ENCODE peak calls at places on chromosome 17, in nine cellular contexts. H, V, X, M, U, Q, B, J and R are unnamed samples.

GRCh38 chr17:49508891-49509587 is 13.9 kb downstream of the NGFR start:
- DNase-seq in B (no peak), H (no peak), J (no peak), M (no peak), X (no peak), Q (no peak), U (no peak), V (no peak), R (no peak)

GRCh38 chr17:78990349-78991016 is 10.8 kb upstream of the LGALS3BP start:
- DNase-seq in U (no peak), M (no peak), Q (no peak), V (peak), B (no peak), J (no peak), X (no peak), H (peak), R (no peak)

GRCh38 chr17:80071116-80071980 is 30.0 kb upstream of the GAA start:
- DNase-seq in B (no peak), X (peak), M (no peak), H (peak), U (no peak), J (no peak), Q (no peak), V (peak), R (no peak)

GRCh38 chr17:51860934-51861561 is 297.5 kb downstream of the CA10 start:
- DNase-seq in U (peak), H (peak), X (peak), M (peak), B (peak), Q (no peak), V (no peak), J (peak), R (no peak)

GRCh38 chr17:61551255-61551742 is 39.7 kb downstream of the NACA2 start:
- DNase-seq in H (no peak), M (peak), U (peak), V (no peak), J (peak), Q (no peak), B (peak), X (peak), R (peak)

GRCh38 chr17:47694018-47694817 is at the start of gene TBKBP1:
- DNase-seq in J (peak), H (peak), X (peak), V (peak), M (peak), U (peak), Q (no peak), B (peak), R (peak)

GRCh38 chr17:78766743-78767294 is 15.3 kb downstream of the CYTH1 start:
- DNase-seq in Q (no peak), J (no peak), B (no peak), V (peak), U (no peak), H (no peak), M (no peak), X (no peak), R (no peak)

GRCh38 chr17:28745052-28745776 is 1.4 kb downstream of the TRAF4 start:
- DNase-seq in B (no peak), M (peak), V (peak), U (peak), H (peak), J (peak), X (peak), Q (peak), R (no peak)

GRCh38 chr17:62165378-62165722 is 100.3 kb upstream of the MED13 start:
- DNase-seq in M (no peak), B (no peak), X (no peak), V (no peak), H (peak), Q (no peak), J (no peak), U (no peak), R (no peak)

GRCh38 chr17:15287533-15288267 is 22.6 kb upstream of the PMP22 start:
- DNase-seq in X (no peak), U (no peak), Q (no peak), M (no peak), B (no peak), H (no peak), J (no peak), V (peak), R (no peak)

GRCh38 chr17:75228305-75228704 is 22.8 kb downstream of the NUP85 start:
- DNase-seq in J (no peak), H (no peak), M (no peak), Q (no peak), B (no peak), V (no peak), X (no peak), U (no peak), R (no peak)

GRCh38 chr17:9383828-9384227 is 191.8 kb downstream of the STX8 start:
- DNase-seq in M (no peak), H (no peak), Q (no peak), B (no peak), X (no peak), V (no peak), U (no peak), J (no peak), R (no peak)

GRCh38 chr17:39621523-39622379 is 5.0 kb upstream of the PPP1R1B start:
- DNase-seq in V (peak), B (peak), X (peak), M (peak), U (peak), H (peak), Q (peak), J (peak), R (peak)

GRCh38 chr17:45234641-45235040 is 13.0 kb downstream of the FMNL1 start:
- DNase-seq in B (no peak), Q (no peak), H (no peak), U (peak), X (no peak), J (peak), V (no peak), M (peak), R (peak)

GRCh38 chr17:80107231-80108021 is 6.0 kb downstream of the GAA start:
- DNase-seq in V (no peak), J (no peak), Q (no peak), B (no peak), H (no peak), U (no peak), M (no peak), X (no peak), R (no peak)

GRCh38 chr17:27878776-27879562 is 14.2 kb downstream of the LYRM9 start:
- DNase-seq in U (no peak), V (peak), X (no peak), Q (no peak), J (peak), B (no peak), M (no peak), H (no peak), R (peak)

GRCh38 chr17:8189711-8190477 is at the start of gene BORCS6:
- DNase-seq in M (peak), U (peak), J (peak), H (peak), X (peak), V (peak), B (peak), Q (peak), R (peak)

GRCh38 chr17:38674013-38674748 is 576 bp downstream of the EPOP start:
- DNase-seq in X (no peak), B (peak), M (no peak), H (peak), U (no peak), Q (no peak), J (peak), V (no peak), R (no peak)

GRCh38 chr17:17513626-17514025 is 17.4 kb upstream of the RASD1 start:
- DNase-seq in U (no peak), X (no peak), H (no peak), M (no peak), Q (no peak), V (no peak), B (no peak), J (no peak), R (no peak)